ENCODE peak calls at places on chromosomes 6 and 20, in six cellular contexts. H, D, E, I, G and L are unnamed samples.

GRCh38 chr6:116012471-116012949 is 48.2 kb downstream of the FRK start:
- DNase-seq in I (no peak), D (no peak), E (no peak), H (no peak), G (peak), L (no peak)

GRCh38 chr6:100296810-100297544 is 167.7 kb downstream of the SIM1 start:
- DNase-seq in I (no peak), E (no peak), D (no peak), H (no peak), G (peak), L (no peak)

GRCh38 chr6:6366778-6367177 is 46.3 kb upstream of the F13A1 start:
- DNase-seq in E (no peak), G (no peak), D (no peak), I (no peak), H (no peak), L (no peak)

GRCh38 chr6:3457710-3458605 is 1.1 kb upstream of the SLC22A23 start:
- DNase-seq in D (peak), E (no peak), G (peak), H (no peak), I (no peak), L (no peak)

GRCh38 chr6:96659084-96659845 is 96.3 kb downstream of the FHL5 start:
- DNase-seq in E (no peak), G (no peak), I (no peak), H (no peak), D (no peak), L (no peak)

GRCh38 chr20:53748176-53748575 is 154.5 kb upstream of the ZNF217 start:
- DNase-seq in E (no peak), I (no peak), D (no peak), G (no peak), H (no peak), L (no peak)

GRCh38 chr6:92125681-92126080 is 1293.7 kb downstream of the EPHA7 start:
- DNase-seq in E (no peak), H (no peak), I (no peak), G (no peak), D (no peak), L (no peak)

GRCh38 chr20:51461306-51461705 is 81.2 kb downstream of the NFATC2 start:
- DNase-seq in I (no peak), H (no peak), D (no peak), G (no peak), E (no peak), L (peak)

GRCh38 chr20:62485062-62485700 is 9.4 kb upstream of the GATA5 start:
- DNase-seq in H (no peak), D (no peak), I (no peak), E (no peak), G (no peak), L (no peak)

GRCh38 chr6:124190256-124190655 is 386.6 kb downstream of the NKAIN2 start:
- DNase-seq in D (no peak), H (no peak), E (no peak), I (no peak), G (no peak), L (no peak)

GRCh38 chr6:579339-579738 is 77.6 kb downstream of the HUS1B start:
- DNase-seq in D (no peak), H (no peak), E (no peak), I (no peak), G (peak), L (no peak)

GRCh38 chr6:109257494-109257893 is 124.8 kb downstream of the CD164 start:
- DNase-seq in H (no peak), I (no peak), E (no peak), G (no peak), D (no peak), L (no peak)

GRCh38 chr6:163543311-163543710 is 128.8 kb downstream of the QKI start:
- DNase-seq in I (no peak), D (no peak), G (no peak), E (no peak), H (no peak), L (no peak)

GRCh38 chr6:87908978-87909802 is 138.5 kb upstream of the SPACA1 start:
- DNase-seq in H (no peak), D (no peak), I (no peak), G (peak), E (no peak), L (no peak)

GRCh38 chr6:56475736-56476457 is 166.8 kb downstream of the DST start:
- DNase-seq in H (no peak), D (no peak), G (peak), I (no peak), E (peak), L (no peak)

GRCh38 chr6:94300424-94301144 is 881.2 kb upstream of the EPHA7 start:
- DNase-seq in G (no peak), I (no peak), E (peak), D (no peak), H (no peak), L (no peak)

GRCh38 chr20:39935921-39936320 is 753.1 kb downstream of the MAFB start:
- DNase-seq in I (no peak), H (no peak), G (no peak), E (no peak), D (no peak), L (no peak)

GRCh38 chr20:49132995-49133451 is 55.1 kb downstream of the STAU1 start:
- DNase-seq in G (peak), I (no peak), E (no peak), H (peak), D (no peak), L (peak)

GRCh38 chr20:10362674-10363073 is 71.3 kb downstream of the MKKS start:
- DNase-seq in G (no peak), H (no peak), D (no peak), E (no peak), I (no peak), L (no peak)

GRCh38 chr20:63769891-63770474 is 30.4 kb downstream of the SLC2A4RG start:
- DNase-seq in E (no peak), D (no peak), G (no peak), I (no peak), H (no peak), L (no peak)

GRCh38 chr6:158160932-158161539 is 7.0 kb downstream of the SERAC1 start:
- DNase-seq in E (no peak), D (no peak), I (no peak), H (no peak), G (peak), L (no peak)

GRCh38 chr20:45052698-45053440 is 48.1 kb downstream of the KCNS1 start:
- DNase-seq in I (no peak), G (peak), H (peak), D (no peak), E (no peak), L (no peak)

GRCh38 chr20:32907886-32908285 is 49.2 kb downstream of the EFCAB8 start:
- DNase-seq in I (no peak), G (no peak), D (no peak), H (no peak), E (peak), L (no peak)

GRCh38 chr20:15923030-15923776 is 650.0 kb downstream of the KIF16B start:
- DNase-seq in D (no peak), H (peak), E (no peak), I (no peak), G (no peak), L (no peak)

GRCh38 chr20:38579219-38579618 is 1.8 kb upstream of the ADIG start:
- DNase-seq in H (no peak), E (peak), G (no peak), D (no peak), I (no peak), L (no peak)

GRCh38 chr20:3808141-3808479 is 12.0 kb downstream of the CDC25B start:
- DNase-seq in H (no peak), G (peak), E (peak), D (peak), I (peak), L (peak)

GRCh38 chr20:38171301-38172010 is 6.4 kb upstream of the TGM2 start:
- DNase-seq in G (no peak), D (no peak), E (no peak), I (no peak), H (no peak), L (no peak)

GRCh38 chr6:35391240-35391968 is 49.0 kb downstream of the PPARD start:
- DNase-seq in D (no peak), I (no peak), E (no peak), H (no peak), G (peak), L (no peak)

GRCh38 chr6:84777888-84778287 is 13.5 kb upstream of the TBX18 start:
- DNase-seq in G (peak), D (no peak), H (no peak), E (no peak), I (no peak), L (no peak)

GRCh38 chr6:12459945-12460800 is 170.0 kb downstream of the EDN1 start:
- DNase-seq in E (no peak), H (no peak), I (no peak), D (no peak), G (no peak), L (no peak)

GRCh38 chr6:141326925-141327324 is 805.8 kb upstream of the GJE1 start:
- DNase-seq in D (no peak), H (no peak), E (no peak), I (no peak), G (no peak), L (no peak)
- H3K4me3 ChIP-seq in D (no peak), H (no peak), E (peak), I (peak), G (peak), L (peak)

DNA sequence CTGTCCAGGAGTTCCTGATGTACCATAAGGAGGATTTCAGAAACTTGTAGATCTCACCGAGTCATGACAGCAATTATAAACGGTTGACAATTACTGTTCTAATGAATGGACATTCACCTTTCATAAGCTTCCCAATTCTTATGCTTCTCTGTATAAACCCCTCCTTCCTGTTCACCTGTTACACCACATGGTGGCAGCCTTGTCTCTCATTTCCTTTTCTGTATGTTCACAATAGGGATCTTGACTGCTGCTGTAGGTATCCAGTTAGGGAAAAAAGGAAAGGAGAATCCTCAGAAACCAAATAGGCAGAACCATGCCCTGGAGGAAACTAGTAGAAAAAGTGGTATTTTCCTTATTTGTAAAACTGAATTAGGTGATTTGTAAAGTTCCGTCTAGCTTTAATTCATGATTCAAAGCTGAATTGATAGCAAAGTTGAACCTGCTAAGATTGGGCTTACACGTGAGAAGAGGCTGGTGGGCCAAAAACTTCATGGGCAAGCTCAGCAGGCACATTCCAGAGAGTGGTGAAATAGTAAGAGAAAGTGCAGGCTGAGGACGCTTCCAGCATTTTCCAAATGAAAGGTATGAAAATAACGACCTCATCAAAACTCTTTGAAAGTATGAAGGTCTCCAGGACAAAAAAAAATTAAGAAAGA is 29.0 kb upstream of the TBPL1 start:
- DNase-seq in H (peak), E (peak), G (peak), D (peak), I (peak), L (no peak)
- H3K4me3 ChIP-seq in H (no peak), E (no peak), G (no peak), D (no peak), I (no peak), L (no peak)

DNA sequence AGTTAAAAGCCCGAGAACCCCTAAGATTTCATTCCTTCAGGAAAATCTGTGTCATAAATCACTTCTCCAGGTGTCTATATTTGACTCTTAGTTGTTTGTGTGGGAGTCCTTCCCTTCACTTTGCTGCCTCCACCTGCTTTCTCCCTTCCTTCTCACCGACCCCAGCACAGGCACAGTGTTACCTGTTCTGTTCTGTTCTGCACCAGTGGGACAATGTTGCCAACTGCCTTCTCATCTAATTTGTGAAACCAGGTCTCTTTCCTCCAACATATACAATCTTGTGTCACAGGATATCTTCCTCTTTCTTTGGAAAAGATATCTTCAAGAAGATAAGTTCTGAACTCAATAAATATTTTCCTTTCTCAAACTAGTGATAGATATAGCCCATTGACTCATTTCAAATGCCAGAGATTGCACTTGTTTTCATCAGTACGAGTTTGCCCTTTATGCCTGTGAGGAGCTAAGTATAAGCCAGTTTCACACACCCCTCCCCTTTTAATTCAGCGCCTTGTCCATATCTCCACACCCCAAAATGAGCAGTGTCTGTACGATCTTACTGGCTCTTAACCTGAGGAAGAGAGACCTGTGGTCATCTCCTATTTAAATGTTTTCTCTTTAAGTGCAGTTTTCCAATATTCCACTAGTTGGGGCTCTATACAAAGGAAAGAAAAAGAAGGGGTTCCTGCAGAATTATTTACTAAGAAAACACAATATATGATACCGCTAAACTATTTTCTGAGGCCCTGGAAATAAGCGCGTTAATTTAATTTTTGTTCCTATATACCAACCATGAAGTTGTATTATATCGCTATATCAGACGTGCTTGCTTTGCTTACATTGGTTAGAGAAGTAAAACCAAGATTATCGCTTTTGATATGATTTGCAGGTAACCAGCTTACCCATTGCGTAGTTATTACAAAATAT is 81.6 kb upstream of the PREP start:
- DNase-seq in D (no peak), E (no peak), G (peak), H (no peak), I (no peak), L (no peak)
- H3K4me3 ChIP-seq in D (no peak), E (peak), G (no peak), H (no peak), I (peak), L (no peak)

GRCh38 chr6:144351741-144352140 is 66.6 kb downstream of the UTRN start:
- DNase-seq in H (no peak), G (peak), I (no peak), D (no peak), E (no peak), L (no peak)
- H3K4me3 ChIP-seq in H (no peak), G (no peak), I (peak), D (no peak), E (peak), L (no peak)

GRCh38 chr6:28653876-28654275 is 128.2 kb downstream of the GPX5 start:
- DNase-seq in G (no peak), E (no peak), I (no peak), D (no peak), H (no peak), L (no peak)

GRCh38 chr6:28657756-28658465 is 132.2 kb downstream of the GPX5 start:
- DNase-seq in I (no peak), E (no peak), H (no peak), D (no peak), G (peak), L (no peak)

GRCh38 chr6:28656715-28657114 is 131.0 kb downstream of the GPX5 start:
- DNase-seq in E (no peak), D (no peak), G (no peak), I (no peak), H (no peak), L (no peak)

GRCh38 chr6:28657367-28657755 is 131.7 kb downstream of the GPX5 start:
- DNase-seq in I (no peak), G (no peak), H (no peak), D (no peak), E (no peak), L (no peak)

DNA sequence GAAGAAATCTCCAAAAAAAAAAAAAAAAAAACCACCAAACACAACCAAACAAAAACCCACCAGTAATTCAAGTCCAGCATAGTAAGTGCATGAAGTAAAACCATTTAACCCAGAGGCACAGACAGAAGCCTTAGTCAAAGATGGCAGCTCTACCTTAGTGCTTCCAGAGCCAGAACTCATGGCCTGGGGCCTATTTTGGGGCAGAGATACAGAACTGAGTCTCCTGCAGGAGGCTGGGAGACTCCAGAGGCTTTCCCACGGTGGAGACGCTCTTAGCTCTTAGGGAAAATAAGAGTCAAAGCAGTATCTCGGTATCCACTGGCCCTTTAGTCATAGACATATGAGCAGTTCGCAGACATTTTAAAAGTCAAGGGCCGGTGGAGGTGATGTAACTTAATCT is 129.5 kb downstream of the GPX5 start:
- DNase-seq in E (no peak), D (no peak), I (no peak), H (no peak), G (no peak), L (no peak)
- H3K4me3 ChIP-seq in E (no peak), D (no peak), I (no peak), H (no peak), G (no peak), L (no peak)

GRCh38 chr6:132400641-132401119 is 595 bp downstream of the MOXD1 start:
- DNase-seq in E (no peak), D (no peak), G (no peak), H (no peak), I (no peak), L (no peak)
- H3K4me3 ChIP-seq in E (peak), D (peak), G (peak), H (peak), I (peak), L (peak)